ENCODE peak calls at places on chromosomes 6 and 20, in four cellular contexts. One of them, this sample, is unnamed.
A peak's percentile ranks its signal among the peaks of the same experiment; 100 is the strongest.

GRCh38 chr6:148776321-148776966 is 29.6 kb downstream of the UST start:
- DNase-seq in IMR-90: peak; percentile 82
- DNase-seq in H1: no peak
- DNase-seq in mesendoderm: no peak
- DNase-seq in this sample: no peak

GRCh38 chr6:45436544-45437440 is 59.1 kb upstream of the SUPT3H start:
- DNase-seq in mesendoderm: peak; percentile 41
- DNase-seq in IMR-90: peak; percentile 89
- DNase-seq in H1: no peak
- DNase-seq in this sample: no peak

GRCh38 chr6:13005994-13006393 is 289.4 kb downstream of the PHACTR1 start:
- DNase-seq in mesendoderm: no peak
- DNase-seq in H1: no peak
- DNase-seq in IMR-90: no peak
- DNase-seq in this sample: no peak

GRCh38 chr20:57476641-57477461 is 48.1 kb downstream of the CTCFL start:
- DNase-seq in mesendoderm: no peak
- DNase-seq in IMR-90: no peak
- DNase-seq in H1: no peak
- DNase-seq in this sample: no peak

GRCh38 chr6:147170269-147170668 is 33.9 kb upstream of the STXBP5 start:
- DNase-seq in IMR-90: peak; percentile 95
- DNase-seq in H1: no peak
- DNase-seq in mesendoderm: no peak
- DNase-seq in this sample: no peak

GRCh38 chr6:37473364-37474095 is 26.2 kb downstream of the CCDC167 start:
- DNase-seq in mesendoderm: no peak
- DNase-seq in H1: no peak
- DNase-seq in IMR-90: peak; percentile 33
- DNase-seq in this sample: no peak

GRCh38 chr6:53151676-53152075 is 3.0 kb upstream of the GCM1 start:
- DNase-seq in mesendoderm: peak; percentile 75
- DNase-seq in H1: peak; percentile 15
- DNase-seq in IMR-90: no peak
- DNase-seq in this sample: peak; percentile 74

GRCh38 chr6:105108631-105109262 is 71.1 kb downstream of the POPDC3 start:
- DNase-seq in IMR-90: peak; percentile 22
- DNase-seq in mesendoderm: no peak
- DNase-seq in H1: no peak
- DNase-seq in this sample: no peak

GRCh38 chr6:153484056-153484455 is 353.0 kb upstream of the RGS17 start:
- DNase-seq in H1: no peak
- DNase-seq in mesendoderm: no peak
- DNase-seq in IMR-90: no peak
- DNase-seq in this sample: no peak

GRCh38 chr6:33164665-33165373 is 27.4 kb downstream of the COL11A2 start:
- DNase-seq in H1: no peak
- DNase-seq in IMR-90: no peak
- DNase-seq in mesendoderm: no peak
- DNase-seq in this sample: no peak

GRCh38 chr6:139588076-139588639 is 213.7 kb upstream of the CITED2 start:
- DNase-seq in mesendoderm: peak; percentile 95
- DNase-seq in H1: no peak
- DNase-seq in IMR-90: peak; percentile 65
- DNase-seq in this sample: no peak

GRCh38 chr6:71194730-71195129 is 93.9 kb upstream of the OGFRL1 start:
- DNase-seq in mesendoderm: peak; percentile 60
- DNase-seq in H1: no peak
- DNase-seq in IMR-90: peak; percentile 83
- DNase-seq in this sample: no peak

GRCh38 chr6:93389192-93389591 is 30.2 kb downstream of the EPHA7 start:
- DNase-seq in H1: no peak
- DNase-seq in mesendoderm: no peak
- DNase-seq in IMR-90: no peak
- DNase-seq in this sample: no peak

GRCh38 chr6:29834564-29835436 is 7.2 kb downstream of the HLA-G start:
- DNase-seq in H1: no peak
- DNase-seq in mesendoderm: peak; percentile 30
- DNase-seq in IMR-90: no peak
- DNase-seq in this sample: peak; percentile 72

GRCh38 chr6:104431096-104431495 is 428.6 kb downstream of the HACE1 start:
- DNase-seq in mesendoderm: no peak
- DNase-seq in H1: no peak
- DNase-seq in IMR-90: no peak
- DNase-seq in this sample: no peak

GRCh38 chr6:90393232-90393884 is 96.7 kb upstream of the BACH2 start:
- DNase-seq in H1: peak; percentile 47
- DNase-seq in IMR-90: peak; percentile 71
- DNase-seq in mesendoderm: peak; percentile 82
- DNase-seq in this sample: peak; percentile 67

GRCh38 chr20:63083831-63084562 is 77.2 kb upstream of the BHLHE23 start:
- DNase-seq in IMR-90: no peak
- DNase-seq in mesendoderm: no peak
- DNase-seq in H1: no peak
- DNase-seq in this sample: no peak

GRCh38 chr6:5305968-5306626 is 44.8 kb downstream of the FARS2 start:
- DNase-seq in H1: no peak
- DNase-seq in mesendoderm: no peak
- DNase-seq in IMR-90: peak; percentile 39
- DNase-seq in this sample: no peak

GRCh38 chr6:117552618-117553017 is 49.7 kb downstream of the GOPC start:
- DNase-seq in IMR-90: peak; percentile 44
- DNase-seq in mesendoderm: peak; percentile 87
- DNase-seq in H1: no peak
- DNase-seq in this sample: no peak

GRCh38 chr6:156593127-156593526 is 184.1 kb upstream of the ARID1B start:
- DNase-seq in IMR-90: no peak
- DNase-seq in mesendoderm: no peak
- DNase-seq in H1: no peak
- DNase-seq in this sample: no peak
- H4K5ac ChIP-seq in IMR-90: no peak overlapping the region
- H4K5ac ChIP-seq in mesendoderm: no peak overlapping the region
- H4K5ac ChIP-seq in H1: no peak overlapping the region
- H4K5ac ChIP-seq in this sample: no peak overlapping the region

DNA sequence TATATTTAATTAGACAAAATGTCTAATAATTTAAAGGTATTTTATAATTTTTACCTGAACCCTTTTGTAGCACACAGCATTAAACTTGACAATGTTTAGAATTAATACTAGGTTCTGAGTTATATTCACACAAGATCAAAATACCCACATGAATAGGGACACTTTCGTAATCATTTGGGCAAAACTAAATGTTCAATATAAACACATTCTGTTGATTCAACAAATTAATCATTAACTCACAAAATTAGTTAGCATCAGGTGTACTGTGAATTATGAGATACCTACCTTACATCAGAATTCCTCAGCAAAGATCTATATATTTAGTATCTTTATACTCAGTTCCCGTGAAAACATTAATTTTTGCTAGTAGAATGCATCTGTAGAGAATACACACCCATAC is 481.5 kb upstream of the MANEA start:
- DNase-seq in H1: no peak
- DNase-seq in IMR-90: no peak
- DNase-seq in mesendoderm: no peak
- DNase-seq in this sample: no peak
- H4K5ac ChIP-seq in H1: no peak overlapping the region
- H4K5ac ChIP-seq in IMR-90: no peak overlapping the region
- H4K5ac ChIP-seq in mesendoderm: no peak overlapping the region
- H4K5ac ChIP-seq in this sample: no peak overlapping the region

GRCh38 chr20:50067461-50067860 is 45.5 kb downstream of the UBE2V1 start:
- DNase-seq in H1: no peak
- DNase-seq in mesendoderm: no peak
- DNase-seq in IMR-90: no peak
- DNase-seq in this sample: no peak

GRCh38 chr20:50068041-50068651 is 44.8 kb downstream of the UBE2V1 start:
- DNase-seq in H1: no peak
- DNase-seq in mesendoderm: no peak
- DNase-seq in IMR-90: no peak
- DNase-seq in this sample: no peak

GRCh38 chr20:50073500-50073899 is 39.5 kb downstream of the UBE2V1 start:
- DNase-seq in mesendoderm: no peak
- DNase-seq in H1: no peak
- DNase-seq in IMR-90: no peak
- DNase-seq in this sample: no peak

GRCh38 chr20:50071039-50071888 is 41.7 kb downstream of the UBE2V1 start:
- DNase-seq in IMR-90: peak; percentile 63
- DNase-seq in mesendoderm: peak; percentile 87
- DNase-seq in H1: peak; percentile 43
- DNase-seq in this sample: peak; percentile 91

DNA sequence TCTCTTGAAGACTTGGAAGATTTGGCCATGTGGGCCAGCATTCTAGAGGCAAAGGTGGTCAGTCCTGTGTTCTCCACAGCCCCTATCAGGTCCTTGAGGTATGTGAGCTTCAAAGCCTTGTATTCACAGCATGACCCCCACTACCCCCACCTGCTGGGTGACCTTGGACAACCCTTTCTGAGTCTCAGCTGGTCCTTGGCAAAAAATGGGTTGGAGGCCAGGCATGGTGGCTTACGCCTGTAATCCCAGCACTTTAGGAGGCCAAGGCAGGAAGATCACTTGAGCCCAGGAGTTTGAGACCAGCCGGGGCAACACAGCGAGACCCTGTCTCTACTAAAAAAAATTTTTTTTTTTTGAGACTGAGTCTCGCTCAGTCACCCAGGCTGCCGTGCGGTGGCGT is 42.6 kb downstream of the UBE2V1 start:
- DNase-seq in mesendoderm: peak; percentile 53
- DNase-seq in IMR-90: no peak
- DNase-seq in H1: no peak
- DNase-seq in this sample: no peak
- H4K5ac ChIP-seq in mesendoderm: no peak overlapping the region
- H4K5ac ChIP-seq in IMR-90: no peak overlapping the region
- H4K5ac ChIP-seq in H1: no peak overlapping the region
- H4K5ac ChIP-seq in this sample: no peak overlapping the region

DNA sequence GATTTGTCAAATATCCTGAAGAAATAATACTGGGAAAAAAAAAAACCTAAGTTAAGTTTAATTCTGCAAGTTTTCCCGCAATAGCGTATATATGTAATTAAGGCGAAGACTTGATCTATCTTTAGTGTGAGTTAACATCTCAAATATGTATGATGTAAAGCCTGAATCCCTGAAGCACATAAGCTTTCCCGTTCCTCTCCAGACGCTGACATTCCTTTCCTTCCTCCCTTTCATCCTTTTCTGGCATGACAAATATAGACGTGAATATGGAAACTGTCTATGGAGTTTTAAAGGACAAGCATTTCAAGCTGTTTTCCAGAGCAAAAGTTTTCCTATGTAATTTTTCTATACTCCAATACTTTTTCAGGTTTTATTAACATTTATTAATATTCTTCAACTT is 637.0 kb downstream of the COL12A1 start:
- DNase-seq in mesendoderm: no peak
- DNase-seq in H1: no peak
- DNase-seq in IMR-90: peak; percentile 68
- DNase-seq in this sample: no peak
- H4K5ac ChIP-seq in mesendoderm: no peak overlapping the region
- H4K5ac ChIP-seq in H1: no peak overlapping the region
- H4K5ac ChIP-seq in IMR-90: no peak overlapping the region
- H4K5ac ChIP-seq in this sample: no peak overlapping the region

DNA sequence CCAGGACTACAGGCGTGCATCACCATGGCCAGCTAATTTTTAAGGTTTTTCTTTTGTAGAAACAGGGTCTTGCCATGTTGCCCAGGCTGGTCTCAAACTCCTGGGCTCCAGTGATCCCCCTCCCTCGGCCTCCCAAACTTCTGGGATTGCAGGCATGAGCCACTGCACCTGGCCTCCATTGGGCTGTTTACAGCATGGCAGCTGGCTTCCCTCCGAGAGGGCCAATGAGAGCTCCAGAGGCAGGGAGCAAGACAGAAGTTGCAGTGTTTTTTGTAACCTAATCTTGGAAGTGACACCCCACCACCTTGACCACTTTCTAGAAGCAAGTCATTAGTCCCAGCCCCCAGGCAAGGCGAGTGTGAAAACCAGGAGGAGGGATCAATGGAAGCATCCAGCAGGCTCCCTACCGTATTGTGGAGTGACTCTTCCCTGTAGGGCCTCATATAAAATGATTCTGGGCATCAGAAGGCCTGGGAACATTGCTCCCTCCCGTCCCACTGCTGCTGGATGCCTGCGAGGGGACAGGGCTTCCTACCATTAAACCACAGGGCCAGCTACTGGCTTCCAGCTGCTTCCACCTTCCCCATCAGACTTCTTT is 144.4 kb downstream of the ZDHHC14 start:
- DNase-seq in mesendoderm: no peak
- DNase-seq in H1: no peak
- DNase-seq in IMR-90: no peak
- DNase-seq in this sample: no peak
- H4K5ac ChIP-seq in mesendoderm: no peak overlapping the region
- H4K5ac ChIP-seq in H1: no peak overlapping the region
- H4K5ac ChIP-seq in IMR-90: no peak overlapping the region
- H4K5ac ChIP-seq in this sample: no peak overlapping the region

GRCh38 chr20:36036688-36037087 is 68.3 kb downstream of the CNBD2 start:
- DNase-seq in mesendoderm: peak; percentile 21
- DNase-seq in H1: no peak
- DNase-seq in IMR-90: no peak
- DNase-seq in this sample: no peak
- H4K5ac ChIP-seq in mesendoderm: no peak overlapping the region
- H4K5ac ChIP-seq in H1: no peak overlapping the region
- H4K5ac ChIP-seq in IMR-90: no peak overlapping the region
- H4K5ac ChIP-seq in this sample: no peak overlapping the region

GRCh38 chr20:5885866-5886265 is 64.5 kb downstream of the TRMT6 start:
- DNase-seq in H1: no peak
- DNase-seq in mesendoderm: no peak
- DNase-seq in IMR-90: no peak
- DNase-seq in this sample: no peak
- H4K5ac ChIP-seq in H1: no peak overlapping the region
- H4K5ac ChIP-seq in mesendoderm: no peak overlapping the region
- H4K5ac ChIP-seq in IMR-90: no peak overlapping the region
- H4K5ac ChIP-seq in this sample: no peak overlapping the region

GRCh38 chr20:2132461-2132901 is 30.9 kb downstream of the STK35 start:
- DNase-seq in mesendoderm: no peak
- DNase-seq in H1: no peak
- DNase-seq in IMR-90: no peak
- DNase-seq in this sample: no peak

GRCh38 chr20:2128542-2128941 is 26.9 kb downstream of the STK35 start:
- DNase-seq in H1: no peak
- DNase-seq in IMR-90: no peak
- DNase-seq in mesendoderm: no peak
- DNase-seq in this sample: no peak

GRCh38 chr20:2130062-2130591 is 28.5 kb downstream of the STK35 start:
- DNase-seq in H1: no peak
- DNase-seq in mesendoderm: no peak
- DNase-seq in IMR-90: no peak
- DNase-seq in this sample: no peak

GRCh38 chr20:2131366-2131765 is 29.7 kb downstream of the STK35 start:
- DNase-seq in mesendoderm: no peak
- DNase-seq in IMR-90: peak; percentile 86
- DNase-seq in H1: no peak
- DNase-seq in this sample: no peak

GRCh38 chr20:2130668-2131067 is 29.0 kb downstream of the STK35 start:
- DNase-seq in H1: no peak
- DNase-seq in mesendoderm: peak; percentile 55
- DNase-seq in IMR-90: no peak
- DNase-seq in this sample: peak; percentile 47
- H4K5ac ChIP-seq in H1: no peak overlapping the region
- H4K5ac ChIP-seq in mesendoderm: no peak overlapping the region
- H4K5ac ChIP-seq in IMR-90: no peak overlapping the region
- H4K5ac ChIP-seq in this sample: no peak overlapping the region

GRCh38 chr6:63673692-63674091 is 38.1 kb downstream of the PHF3 start:
- DNase-seq in H1: no peak
- DNase-seq in IMR-90: no peak
- DNase-seq in mesendoderm: no peak
- DNase-seq in this sample: no peak
- H4K5ac ChIP-seq in H1: no peak overlapping the region
- H4K5ac ChIP-seq in IMR-90: no peak overlapping the region
- H4K5ac ChIP-seq in mesendoderm: no peak overlapping the region
- H4K5ac ChIP-seq in this sample: no peak overlapping the region

GRCh38 chr6:128690063-128690462 is 169.7 kb upstream of the PTPRK start:
- DNase-seq in mesendoderm: no peak
- DNase-seq in H1: no peak
- DNase-seq in IMR-90: no peak
- DNase-seq in this sample: no peak
- H4K5ac ChIP-seq in mesendoderm: no peak overlapping the region
- H4K5ac ChIP-seq in H1: no peak overlapping the region
- H4K5ac ChIP-seq in IMR-90: no peak overlapping the region
- H4K5ac ChIP-seq in this sample: no peak overlapping the region